ENCODE peak calls at places on chromosome 16, in four cellular contexts. One of them, this sample, is unnamed.

GRCh38 chr16:79272141-79272577 is 328.4 kb downstream of the MAF start:
- DNase-seq in activated CD8-positive, alpha-beta memory T cell treated with anti-CD3 and anti-CD28 coated beads for 48 hours: peak; percentile 54
- DNase-seq in GM12865: peak; percentile 63
- DNase-seq in esophagus squamous epithelium: no peak
- DNase-seq in this sample: no peak

GRCh38 chr16:60271382-60272180 is 1537.5 kb upstream of the GOT2 start:
- DNase-seq in activated CD8-positive, alpha-beta memory T cell treated with anti-CD3 and anti-CD28 coated beads for 48 hours: no peak
- DNase-seq in GM12865: no peak
- DNase-seq in esophagus squamous epithelium: no peak
- DNase-seq in this sample: no peak

GRCh38 chr16:73196670-73197069 is 148.7 kb upstream of the ZFHX3 start:
- DNase-seq in activated CD8-positive, alpha-beta memory T cell treated with anti-CD3 and anti-CD28 coated beads for 48 hours: no peak
- DNase-seq in GM12865: peak; percentile 69
- DNase-seq in esophagus squamous epithelium: no peak
- DNase-seq in this sample: no peak

GRCh38 chr16:7914738-7915137 is 582.1 kb downstream of the RBFOX1 start:
- DNase-seq in activated CD8-positive, alpha-beta memory T cell treated with anti-CD3 and anti-CD28 coated beads for 48 hours: no peak
- DNase-seq in GM12865: no peak
- DNase-seq in esophagus squamous epithelium: no peak
- DNase-seq in this sample: no peak

GRCh38 chr16:75758215-75758614 is 31.9 kb upstream of the CPHXL start:
- DNase-seq in activated CD8-positive, alpha-beta memory T cell treated with anti-CD3 and anti-CD28 coated beads for 48 hours: no peak
- DNase-seq in GM12865: peak; percentile 20
- DNase-seq in esophagus squamous epithelium: no peak
- DNase-seq in this sample: no peak

GRCh38 chr16:47847220-47847970 is 308.4 kb downstream of the ABCC12 start:
- DNase-seq in activated CD8-positive, alpha-beta memory T cell treated with anti-CD3 and anti-CD28 coated beads for 48 hours: no peak
- DNase-seq in GM12865: no peak
- DNase-seq in esophagus squamous epithelium: no peak
- DNase-seq in this sample: no peak

GRCh38 chr16:81492307-81492706 is 47.7 kb downstream of the CMIP start:
- DNase-seq in activated CD8-positive, alpha-beta memory T cell treated with anti-CD3 and anti-CD28 coated beads for 48 hours: no peak
- DNase-seq in GM12865: no peak
- DNase-seq in esophagus squamous epithelium: no peak
- DNase-seq in this sample: no peak

GRCh38 chr16:67468731-67469130 is 12.2 kb downstream of the ATP6V0D1 start:
- DNase-seq in activated CD8-positive, alpha-beta memory T cell treated with anti-CD3 and anti-CD28 coated beads for 48 hours: no peak
- DNase-seq in GM12865: peak; percentile 49
- DNase-seq in esophagus squamous epithelium: no peak
- DNase-seq in this sample: no peak

GRCh38 chr16:48081656-48082055 is 74.1 kb downstream of the ABCC12 start:
- DNase-seq in activated CD8-positive, alpha-beta memory T cell treated with anti-CD3 and anti-CD28 coated beads for 48 hours: no peak
- DNase-seq in GM12865: no peak
- DNase-seq in esophagus squamous epithelium: no peak
- DNase-seq in this sample: no peak

GRCh38 chr16:70151941-70152509 is 21.6 kb upstream of the CLEC18C start:
- DNase-seq in activated CD8-positive, alpha-beta memory T cell treated with anti-CD3 and anti-CD28 coated beads for 48 hours: no peak
- DNase-seq in GM12865: no peak
- DNase-seq in esophagus squamous epithelium: no peak
- DNase-seq in this sample: no peak

GRCh38 chr16:4693956-4694663 is 748 bp downstream of the NUDT16L1 start:
- DNase-seq in activated CD8-positive, alpha-beta memory T cell treated with anti-CD3 and anti-CD28 coated beads for 48 hours: no peak
- DNase-seq in GM12865: peak; percentile 55
- DNase-seq in esophagus squamous epithelium: no peak
- DNase-seq in this sample: no peak

GRCh38 chr16:83588070-83588469 is 219.7 kb upstream of the HSBP1 start:
- DNase-seq in activated CD8-positive, alpha-beta memory T cell treated with anti-CD3 and anti-CD28 coated beads for 48 hours: no peak
- DNase-seq in GM12865: no peak
- DNase-seq in esophagus squamous epithelium: no peak
- DNase-seq in this sample: no peak

GRCh38 chr16:69937465-69937951 is 13.6 kb upstream of the CLEC18A start:
- DNase-seq in activated CD8-positive, alpha-beta memory T cell treated with anti-CD3 and anti-CD28 coated beads for 48 hours: no peak
- DNase-seq in GM12865: no peak
- DNase-seq in esophagus squamous epithelium: no peak
- DNase-seq in this sample: no peak

GRCh38 chr16:31055613-31056012 is 18.4 kb downstream of the ZNF668 start:
- DNase-seq in activated CD8-positive, alpha-beta memory T cell treated with anti-CD3 and anti-CD28 coated beads for 48 hours: no peak
- DNase-seq in GM12865: no peak
- DNase-seq in esophagus squamous epithelium: no peak
- DNase-seq in this sample: no peak

GRCh38 chr16:51399908-51400670 is 249.0 kb upstream of the SALL1 start:
- DNase-seq in activated CD8-positive, alpha-beta memory T cell treated with anti-CD3 and anti-CD28 coated beads for 48 hours: no peak
- DNase-seq in GM12865: no peak
- DNase-seq in esophagus squamous epithelium: no peak
- DNase-seq in this sample: no peak

GRCh38 chr16:5870886-5871715 is 773.5 kb upstream of the EEF2KMT start:
- DNase-seq in activated CD8-positive, alpha-beta memory T cell treated with anti-CD3 and anti-CD28 coated beads for 48 hours: no peak
- DNase-seq in GM12865: no peak
- DNase-seq in esophagus squamous epithelium: no peak
- DNase-seq in this sample: no peak

GRCh38 chr16:87583453-87584131 is 18.7 kb upstream of the JPH3 start:
- DNase-seq in activated CD8-positive, alpha-beta memory T cell treated with anti-CD3 and anti-CD28 coated beads for 48 hours: no peak
- DNase-seq in GM12865: no peak
- DNase-seq in esophagus squamous epithelium: no peak
- DNase-seq in this sample: no peak

GRCh38 chr16:16019488-16019887 is 70.1 kb downstream of the ABCC1 start:
- DNase-seq in activated CD8-positive, alpha-beta memory T cell treated with anti-CD3 and anti-CD28 coated beads for 48 hours: no peak
- DNase-seq in GM12865: no peak
- DNase-seq in esophagus squamous epithelium: no peak
- DNase-seq in this sample: no peak

GRCh38 chr16:72938426-72939164 is 109.3 kb downstream of the ZFHX3 start:
- DNase-seq in activated CD8-positive, alpha-beta memory T cell treated with anti-CD3 and anti-CD28 coated beads for 48 hours: no peak
- DNase-seq in GM12865: no peak
- DNase-seq in esophagus squamous epithelium: no peak
- DNase-seq in this sample: no peak

GRCh38 chr16:22014271-22014873 is 6.5 kb downstream of the MOSMO start:
- DNase-seq in activated CD8-positive, alpha-beta memory T cell treated with anti-CD3 and anti-CD28 coated beads for 48 hours: no peak
- DNase-seq in GM12865: peak; percentile 31
- DNase-seq in esophagus squamous epithelium: no peak
- DNase-seq in this sample: no peak

GRCh38 chr16:24552705-24553104 is 13.3 kb downstream of the RBBP6 start:
- DNase-seq in activated CD8-positive, alpha-beta memory T cell treated with anti-CD3 and anti-CD28 coated beads for 48 hours: no peak
- DNase-seq in GM12865: no peak
- DNase-seq in esophagus squamous epithelium: no peak
- DNase-seq in this sample: no peak

GRCh38 chr16:80659865-80660264 is 119.1 kb downstream of the DYNLRB2 start:
- DNase-seq in activated CD8-positive, alpha-beta memory T cell treated with anti-CD3 and anti-CD28 coated beads for 48 hours: no peak
- DNase-seq in GM12865: no peak
- DNase-seq in esophagus squamous epithelium: no peak
- DNase-seq in this sample: no peak

GRCh38 chr16:50153648-50154368 is 702 bp downstream of the TENT4B start:
- DNase-seq in activated CD8-positive, alpha-beta memory T cell treated with anti-CD3 and anti-CD28 coated beads for 48 hours: peak; percentile 6
- DNase-seq in GM12865: peak; percentile 52
- DNase-seq in esophagus squamous epithelium: no peak
- DNase-seq in this sample: no peak

GRCh38 chr16:5072334-5073278 is 963 bp downstream of the ALG1 start:
- DNase-seq in activated CD8-positive, alpha-beta memory T cell treated with anti-CD3 and anti-CD28 coated beads for 48 hours: no peak
- DNase-seq in GM12865: no peak
- DNase-seq in esophagus squamous epithelium: no peak
- DNase-seq in this sample: no peak

GRCh38 chr16:48862087-48862532 is 252.1 kb upstream of the N4BP1 start:
- DNase-seq in activated CD8-positive, alpha-beta memory T cell treated with anti-CD3 and anti-CD28 coated beads for 48 hours: no peak
- DNase-seq in GM12865: no peak
- DNase-seq in esophagus squamous epithelium: no peak
- DNase-seq in this sample: no peak

GRCh38 chr16:20918486-20919239 is 18.1 kb downstream of the LYRM1 start:
- DNase-seq in activated CD8-positive, alpha-beta memory T cell treated with anti-CD3 and anti-CD28 coated beads for 48 hours: no peak
- DNase-seq in GM12865: no peak
- DNase-seq in esophagus squamous epithelium: no peak
- DNase-seq in this sample: no peak

GRCh38 chr16:4814542-4815173 is 12.2 kb upstream of the ROGDI start:
- DNase-seq in activated CD8-positive, alpha-beta memory T cell treated with anti-CD3 and anti-CD28 coated beads for 48 hours: no peak
- DNase-seq in GM12865: no peak
- DNase-seq in esophagus squamous epithelium: no peak
- DNase-seq in this sample: no peak

GRCh38 chr16:27449434-27450188 is 47.6 kb downstream of the IL21R start:
- DNase-seq in activated CD8-positive, alpha-beta memory T cell treated with anti-CD3 and anti-CD28 coated beads for 48 hours: peak; percentile 88
- DNase-seq in GM12865: peak; percentile 82
- DNase-seq in esophagus squamous epithelium: no peak
- DNase-seq in this sample: peak; percentile 69

GRCh38 chr16:67198238-67198734 is 645 bp upstream of the ELMO3 start:
- DNase-seq in activated CD8-positive, alpha-beta memory T cell treated with anti-CD3 and anti-CD28 coated beads for 48 hours: no peak
- DNase-seq in GM12865: no peak
- DNase-seq in esophagus squamous epithelium: no peak
- DNase-seq in this sample: no peak

GRCh38 chr16:24955975-24956731 is 59.0 kb downstream of the ARHGAP17 start:
- DNase-seq in activated CD8-positive, alpha-beta memory T cell treated with anti-CD3 and anti-CD28 coated beads for 48 hours: no peak
- DNase-seq in GM12865: no peak
- DNase-seq in esophagus squamous epithelium: no peak
- DNase-seq in this sample: no peak

GRCh38 chr16:67883872-67884261 is 818 bp upstream of the NRN1L start:
- DNase-seq in activated CD8-positive, alpha-beta memory T cell treated with anti-CD3 and anti-CD28 coated beads for 48 hours: peak; percentile 35
- DNase-seq in GM12865: peak; percentile 68
- DNase-seq in esophagus squamous epithelium: no peak
- DNase-seq in this sample: peak; percentile 60

GRCh38 chr16:1610071-1610840 is 1.6 kb downstream of the IFT140 start:
- DNase-seq in activated CD8-positive, alpha-beta memory T cell treated with anti-CD3 and anti-CD28 coated beads for 48 hours: peak; percentile 79
- DNase-seq in GM12865: peak; percentile 94
- DNase-seq in esophagus squamous epithelium: no peak
- DNase-seq in this sample: peak; percentile 83